ENCODE peak calls at places on chromosome 4, in four cellular contexts. L is AG10803, E is Karpas-422, I is lung. P is an unnamed sample.
A peak's percentile ranks its signal among the peaks of the same experiment; 100 is the strongest.

GRCh38 chr4:38781854-38782261 is 932 bp downstream of the TLR10 start:
- DNase-seq in I (no peak), L (no peak), E (peak; percentile 87), P (no peak)

GRCh38 chr4:148757171-148757570 is 315.0 kb upstream of the NR3C2 start:
- DNase-seq in I (no peak), L (no peak), E (no peak), P (peak; percentile 7)

GRCh38 chr4:85489273-85489672 is 14.3 kb downstream of the ARHGAP24 start:
- DNase-seq in I (no peak), E (peak; percentile 54), L (peak; percentile 47), P (peak; percentile 44)

GRCh38 chr4:137524642-137525384 is 7.5 kb downstream of the PCDH18 start:
- DNase-seq in L (peak; percentile 85), I (no peak), E (no peak), P (peak; percentile 81)

GRCh38 chr4:113576947-113577678 is 184.4 kb downstream of the CAMK2D start:
- DNase-seq in L (no peak), E (no peak), I (no peak), P (no peak)

GRCh38 chr4:148030486-148030885 is 298.6 kb downstream of the ARHGAP10 start:
- DNase-seq in L (peak; percentile 91), E (no peak), I (no peak), P (peak; percentile 93)

GRCh38 chr4:101020956-101021355 is 326.4 kb downstream of the PPP3CA start:
- DNase-seq in I (no peak), L (peak; percentile 33), E (no peak), P (peak; percentile 63)

GRCh38 chr4:184649971-184650855 is 675 bp downstream of the PRIMPOL start:
- DNase-seq in L (peak; percentile 43), E (peak; percentile 50), I (no peak), P (peak; percentile 51)

GRCh38 chr4:108043536-108043935 is 53.8 kb downstream of the HADH start:
- DNase-seq in E (no peak), L (peak; percentile 39), I (no peak), P (no peak)

GRCh38 chr4:98222306-98222705 is 38.9 kb upstream of the RAP1GDS1 start:
- DNase-seq in I (no peak), E (no peak), L (no peak), P (peak; percentile 40)

GRCh38 chr4:155514628-155515027 is 137.9 kb upstream of the MAP9 start:
- DNase-seq in E (peak; percentile 58), L (no peak), I (no peak), P (no peak)

GRCh38 chr4:118783887-118784286 is 52.0 kb downstream of the SEC24D start:
- DNase-seq in I (no peak), E (no peak), L (peak; percentile 43), P (peak; percentile 75)

GRCh38 chr4:80124246-80125211 is 51.5 kb upstream of the ANTXR2 start:
- DNase-seq in E (no peak), L (no peak), I (no peak), P (no peak)

GRCh38 chr4:86014599-86014998 is 345.3 kb downstream of the MAPK10 start:
- DNase-seq in L (no peak), I (no peak), E (peak; percentile 72), P (no peak)

GRCh38 chr4:161936625-161937133 is 227.1 kb downstream of the FSTL5 start:
- DNase-seq in E (no peak), L (peak; percentile 86), I (no peak), P (peak; percentile 25)

GRCh38 chr4:103108547-103108946 is 8.9 kb upstream of the BDH2 start:
- DNase-seq in I (no peak), L (no peak), E (no peak), P (no peak)

GRCh38 chr4:22739933-22740332 is 47.2 kb downstream of the GBA3 start:
- DNase-seq in I (no peak), L (no peak), E (no peak), P (no peak)

GRCh38 chr4:173525118-173526033 is 4.7 kb downstream of the HAND2 start:
- DNase-seq in L (no peak), I (no peak), E (no peak), P (peak; percentile 68)
- H3K4me3 ChIP-seq in L (no peak overlapping the region), I (no peak overlapping the region), E (no peak overlapping the region), P (peak overlapping the region; percentile 94)

GRCh38 chr4:27042411-27042810 is 181.8 kb downstream of the STIM2 start:
- DNase-seq in I (no peak), E (no peak), L (no peak), P (no peak)
- H3K4me3 ChIP-seq in I (no peak overlapping the region), E (no peak overlapping the region), L (no peak overlapping the region), P (no peak overlapping the region)

GRCh38 chr4:19930742-19931141 is 321.0 kb upstream of the SLIT2 start:
- DNase-seq in I (no peak), L (no peak), E (no peak), P (no peak)

GRCh38 chr4:19927381-19927780 is 324.3 kb upstream of the SLIT2 start:
- DNase-seq in L (no peak), E (no peak), I (no peak), P (no peak)

GRCh38 chr4:19925516-19925915 is 326.2 kb upstream of the SLIT2 start:
- DNase-seq in L (no peak), E (no peak), I (no peak), P (no peak)

GRCh38 chr4:19924761-19925160 is 326.9 kb upstream of the SLIT2 start:
- DNase-seq in I (no peak), L (no peak), E (no peak), P (peak; percentile 49)
- H3K4me3 ChIP-seq in I (no peak overlapping the region), L (no peak overlapping the region), E (no peak overlapping the region), P (no peak overlapping the region)

GRCh38 chr4:1002131-1002630 is 9.0 kb upstream of the SLC26A1 start:
- DNase-seq in E (no peak), L (peak; percentile 29), I (no peak), P (peak; percentile 19)
- H3K4me3 ChIP-seq in E (no peak overlapping the region), L (no peak overlapping the region), I (peak overlapping the region; percentile 7), P (no peak overlapping the region)

GRCh38 chr4:76585270-76585669 is 150.2 kb downstream of the SHROOM3 start:
- DNase-seq in I (no peak), E (no peak), L (no peak), P (peak; percentile 31)
- H3K4me3 ChIP-seq in I (no peak overlapping the region), E (no peak overlapping the region), L (no peak overlapping the region), P (no peak overlapping the region)

DNA sequence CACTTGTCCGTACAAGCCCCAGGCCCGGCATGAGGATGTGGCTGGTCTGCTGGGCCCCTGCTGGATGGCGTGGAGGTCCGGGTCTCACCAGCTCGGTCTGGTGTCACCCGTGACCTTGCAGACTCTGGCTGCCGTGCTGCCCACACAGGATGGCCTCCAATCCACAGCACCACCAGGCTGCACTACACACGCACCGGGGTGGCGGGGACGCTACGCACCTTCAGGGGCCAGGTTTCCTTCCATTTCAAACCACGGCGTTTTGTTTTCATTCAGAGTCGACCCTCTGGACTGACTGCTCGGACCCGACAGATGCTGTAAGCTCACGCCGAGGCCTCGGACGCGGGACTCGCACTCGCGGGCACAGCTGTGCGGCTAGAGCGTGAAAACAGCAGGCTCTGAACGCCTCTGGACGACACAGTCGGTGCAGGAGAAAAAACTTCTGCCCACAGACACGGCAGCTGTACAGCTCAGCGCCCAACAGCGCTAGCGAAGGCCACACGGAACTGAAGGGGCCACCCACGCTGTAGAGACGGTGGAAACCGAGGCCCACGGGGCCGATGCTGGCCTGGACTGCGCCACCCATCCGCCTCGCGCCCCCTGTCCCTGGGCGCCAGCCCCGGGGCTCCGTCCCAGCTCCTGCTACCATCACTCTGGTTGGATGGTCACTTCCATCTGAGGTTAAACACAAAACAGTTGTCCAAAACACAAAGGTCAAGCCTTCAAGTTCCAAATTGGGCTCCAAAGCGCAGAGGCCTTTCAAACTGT is 40.0 kb downstream of the FAM53A start:
- DNase-seq in I (no peak), L (no peak), E (no peak), P (no peak)
- H3K4me3 ChIP-seq in I (no peak overlapping the region), L (no peak overlapping the region), E (no peak overlapping the region), P (no peak overlapping the region)

GRCh38 chr4:171157462-171158082 is 655.6 kb upstream of the GALNTL6 start:
- DNase-seq in L (no peak), I (no peak), E (no peak), P (no peak)
- H3K4me3 ChIP-seq in L (no peak overlapping the region), I (no peak overlapping the region), E (no peak overlapping the region), P (no peak overlapping the region)

GRCh38 chr4:94559351-94559806 is 107.6 kb downstream of the PDLIM5 start:
- DNase-seq in E (no peak), I (no peak), L (peak; percentile 56), P (peak; percentile 69)
- H3K4me3 ChIP-seq in E (no peak overlapping the region), I (no peak overlapping the region), L (no peak overlapping the region), P (no peak overlapping the region)